ENCODE peak calls at places on chromosomes 5 and 9, in five cellular contexts. T is hippocampal formation, S is sciatic nerve, Y is cerebellar cortex, N is GM12865. F is an unnamed sample.

GRCh38 chr5:139950436-139950835 is 92.7 kb downstream of the NRG2 start:
- DNase-seq in T (no peak), S (peak), Y (no peak), N (no peak), F (no peak)

GRCh38 chr9:129236441-129237145 is 58.5 kb upstream of the IER5L start:
- DNase-seq in T (no peak), S (no peak), Y (no peak), N (no peak), F (no peak)

GRCh38 chr9:83649080-83649479 is 26.1 kb downstream of the IDNK start:
- DNase-seq in T (no peak), S (peak), Y (peak), N (peak), F (peak)

GRCh38 chr9:134344068-134344820 is 18.0 kb downstream of the RXRA start:
- DNase-seq in T (no peak), S (no peak), Y (no peak), N (no peak), F (no peak)

GRCh38 chr5:52961238-52961637 is 27.9 kb upstream of the ITGA2 start:
- DNase-seq in T (no peak), S (no peak), Y (no peak), N (no peak), F (no peak)

GRCh38 chr5:164578401-164578800 is 1073.0 kb downstream of the MAT2B start:
- DNase-seq in T (no peak), S (no peak), Y (no peak), N (no peak), F (no peak)

GRCh38 chr9:14713187-14713799 is 9.2 kb downstream of the CER1 start:
- DNase-seq in T (no peak), S (no peak), Y (no peak), N (no peak), F (no peak)

GRCh38 chr9:129665008-129665771 is at the start of gene PRRX2:
- DNase-seq in T (no peak), S (no peak), Y (no peak), N (no peak), F (no peak)

GRCh38 chr5:83097582-83098265 is 20.4 kb downstream of the XRCC4 start:
- DNase-seq in T (no peak), S (no peak), Y (no peak), N (peak), F (no peak)

GRCh38 chr9:9846538-9846937 is 766.3 kb downstream of the PTPRD start:
- DNase-seq in T (no peak), S (no peak), Y (no peak), N (peak), F (no peak)

GRCh38 chr5:133873936-133874585 is 94.4 kb downstream of the C5orf15 start:
- DNase-seq in T (no peak), S (no peak), Y (no peak), N (no peak), F (no peak)

GRCh38 chr5:14265574-14265973 is 122.4 kb downstream of the TRIO start:
- DNase-seq in T (no peak), S (no peak), Y (no peak), N (no peak), F (no peak)

GRCh38 chr5:14922456-14922855 is 50.9 kb upstream of the ANKH start:
- DNase-seq in T (no peak), S (no peak), Y (no peak), N (no peak), F (no peak)

GRCh38 chr9:84170521-84171141 is 169.9 kb downstream of the SLC28A3 start:
- DNase-seq in T (no peak), S (peak), Y (peak), N (no peak), F (no peak)